ENCODE peak calls at places on chromosomes 5 and 9, in nine cellular contexts. N, D, C, T, H, X, W, Y and Z are unnamed samples.

GRCh38 chr9:134253596-134254205 is 72.6 kb upstream of the RXRA start:
- DNase-seq in N (no peak), Y (no peak), W (no peak), X (peak; percentile 86), C (no peak), H (no peak), D (no peak), T (no peak), Z (no peak)

GRCh38 chr5:163506726-163507125 is 1.3 kb downstream of the MAT2B start:
- DNase-seq in H (no peak), N (no peak), D (no peak), W (no peak), X (peak; percentile 89), C (no peak), Y (no peak), T (peak; percentile 15), Z (no peak)

GRCh38 chr5:134138416-134139376 is 24.2 kb downstream of the TCF7 start:
- DNase-seq in H (peak; percentile 43), T (peak; percentile 72), C (no peak), Y (no peak), W (no peak), D (peak; percentile 64), N (no peak), X (peak; percentile 93), Z (no peak)

GRCh38 chr9:71662086-71662485 is 106.2 kb downstream of the CEMIP2 start:
- DNase-seq in T (no peak), C (no peak), H (no peak), D (no peak), N (no peak), W (no peak), Y (no peak), X (no peak), Z (no peak)

GRCh38 chr9:100150209-100150608 is 51.2 kb downstream of the INVS start:
- DNase-seq in X (peak; percentile 22), T (no peak), C (no peak), N (no peak), W (no peak), H (no peak), D (no peak), Y (no peak), Z (no peak)

GRCh38 chr9:27344776-27345175 is 47.8 kb upstream of the EQTN start:
- DNase-seq in W (no peak), X (no peak), H (no peak), N (no peak), C (no peak), T (no peak), Y (no peak), D (no peak), Z (no peak)

GRCh38 chr9:89770779-89771178 is 166.0 kb downstream of the GADD45G start:
- DNase-seq in C (peak; percentile 37), Y (no peak), D (no peak), T (no peak), W (no peak), X (no peak), H (no peak), N (no peak), Z (no peak)

GRCh38 chr9:64773491-64773931 is 511.5 kb downstream of the FOXD4L5 start:
- DNase-seq in N (no peak), X (peak; percentile 17), D (no peak), Y (no peak), C (peak; percentile 16), W (no peak), T (peak; percentile 0), H (no peak), Z (no peak)

GRCh38 chr9:129225815-129226214 is 47.8 kb upstream of the IER5L start:
- DNase-seq in N (no peak), H (no peak), X (peak; percentile 48), W (no peak), T (no peak), C (no peak), Y (peak; percentile 29), D (peak; percentile 68), Z (no peak)

GRCh38 chr9:15965246-15965745 is 412.5 kb downstream of the CCDC171 start:
- DNase-seq in X (no peak), N (no peak), T (peak; percentile 92), H (no peak), W (no peak), Y (no peak), C (no peak), D (no peak), Z (no peak)

GRCh38 chr5:118301696-118302095 is 686.7 kb downstream of the DTWD2 start:
- DNase-seq in H (no peak), X (no peak), D (no peak), T (no peak), N (no peak), Y (no peak), W (no peak), C (no peak), Z (no peak)

GRCh38 chr5:179275941-179276837 is 69.1 kb downstream of the ADAMTS2 start:
- DNase-seq in H (no peak), D (no peak), X (peak; percentile 99), N (peak; percentile 93), Y (no peak), T (peak; percentile 3), W (peak; percentile 48), C (peak; percentile 92), Z (no peak)

GRCh38 chr5:149561848-149562247 is 10.6 kb upstream of the CSNK1A1 start:
- DNase-seq in N (peak; percentile 84), H (no peak), W (no peak), Y (no peak), D (peak; percentile 95), C (no peak), T (peak; percentile 58), X (peak; percentile 96), Z (peak; percentile 88)

GRCh38 chr9:112080831-112081542 is 94.1 kb downstream of the SUSD1 start:
- DNase-seq in C (no peak), T (no peak), H (no peak), Y (no peak), W (no peak), N (no peak), D (no peak), X (no peak), Z (peak; percentile 73)

GRCh38 chr9:87850405-87850804 is 32.3 kb upstream of the SPATA31E1 start:
- DNase-seq in C (peak; percentile 38), H (no peak), T (peak; percentile 19), X (peak; percentile 97), Y (no peak), D (peak; percentile 64), N (peak; percentile 53), W (no peak), Z (peak; percentile 26)

GRCh38 chr9:100505564-100506159 is 32.7 kb downstream of the TMEFF1 start:
- DNase-seq in Y (peak; percentile 30), C (no peak), X (peak; percentile 60), D (peak; percentile 60), T (peak; percentile 99), H (no peak), N (peak; percentile 4), W (peak; percentile 70), Z (no peak)

GRCh38 chr5:172769598-172770373 is 1.2 kb downstream of the DUSP1 start:
- DNase-seq in T (peak; percentile 43), N (no peak), H (no peak), X (peak; percentile 54), W (no peak), C (peak; percentile 87), D (no peak), Y (no peak), Z (no peak)

GRCh38 chr9:77011973-77012817 is 7.3 kb upstream of the FOXB2 start:
- DNase-seq in Y (peak; percentile 35), C (peak; percentile 88), T (peak; percentile 75), W (peak; percentile 58), X (peak; percentile 52), D (no peak), H (peak; percentile 62), N (no peak), Z (no peak)

GRCh38 chr9:136667217-136667939 is 4.7 kb downstream of the EGFL7 start:
- DNase-seq in N (no peak), C (no peak), T (no peak), Y (no peak), X (no peak), W (no peak), D (no peak), H (no peak), Z (no peak)
- H3K27ac ChIP-seq in N (no peak overlapping the region), C (no peak overlapping the region), T (no peak overlapping the region), Y (no peak overlapping the region), X (no peak overlapping the region), W (peak overlapping the region; percentile 89), D (no peak overlapping the region), H (no peak overlapping the region), Z (no peak overlapping the region)

GRCh38 chr5:139418804-139419203 is 14.9 kb upstream of the SPATA24 start:
- DNase-seq in C (no peak), X (no peak), H (no peak), D (no peak), N (no peak), T (no peak), Y (no peak), W (no peak), Z (no peak)

GRCh38 chr5:139417214-139417613 is 13.3 kb upstream of the SPATA24 start:
- DNase-seq in N (peak; percentile 51), W (no peak), H (no peak), X (no peak), Y (no peak), T (no peak), C (no peak), D (no peak), Z (no peak)

GRCh38 chr5:139419226-139419625 is 15.3 kb upstream of the SPATA24 start:
- DNase-seq in W (no peak), N (no peak), T (no peak), Y (no peak), X (no peak), C (no peak), D (no peak), H (no peak), Z (no peak)

GRCh38 chr5:139422307-139422893 is 16.9 kb downstream of the DNAJC18 start:
- DNase-seq in N (peak; percentile 51), C (no peak), W (no peak), D (peak; percentile 55), H (no peak), Y (peak; percentile 32), X (peak; percentile 82), T (peak; percentile 87), Z (no peak)

GRCh38 chr5:139419793-139420192 is 15.9 kb upstream of the SPATA24 start:
- DNase-seq in H (no peak), D (no peak), T (no peak), W (no peak), N (no peak), C (no peak), Y (no peak), X (no peak), Z (no peak)
- H3K27ac ChIP-seq in H (no peak overlapping the region), D (no peak overlapping the region), T (no peak overlapping the region), W (no peak overlapping the region), N (no peak overlapping the region), C (no peak overlapping the region), Y (no peak overlapping the region), X (no peak overlapping the region), Z (no peak overlapping the region)

GRCh38 chr9:123321874-123322770 is 33.9 kb upstream of the CRB2 start:
- DNase-seq in T (no peak), C (no peak), D (no peak), H (no peak), Y (no peak), X (no peak), W (no peak), N (no peak), Z (no peak)
- H3K27ac ChIP-seq in T (no peak overlapping the region), C (no peak overlapping the region), D (no peak overlapping the region), H (peak overlapping the region; percentile 54), Y (peak overlapping the region; percentile 66), X (no peak overlapping the region), W (no peak overlapping the region), N (no peak overlapping the region), Z (no peak overlapping the region)

DNA sequence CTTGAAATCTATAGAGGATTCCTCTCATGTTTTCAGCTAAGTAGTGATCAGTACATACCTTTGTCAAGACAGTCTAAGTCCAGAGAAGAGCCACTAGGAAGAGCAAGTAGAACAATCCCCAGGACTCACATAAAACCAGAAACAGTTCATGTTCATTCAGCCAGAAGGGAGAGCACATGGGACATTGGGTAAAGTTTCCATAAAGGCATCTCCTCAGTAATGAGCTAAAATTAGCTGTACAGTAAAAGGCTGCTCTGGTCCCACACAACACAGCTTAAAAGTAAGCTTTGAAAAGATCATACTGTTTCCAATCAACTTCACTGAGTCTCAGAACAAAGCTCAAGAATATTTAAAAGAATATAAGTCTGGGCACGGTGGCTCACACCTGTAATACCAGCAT is 32.4 kb downstream of the HOMER1 start:
- DNase-seq in T (no peak), D (no peak), C (no peak), X (no peak), H (no peak), Y (no peak), N (no peak), W (no peak), Z (no peak)
- H3K27ac ChIP-seq in T (no peak overlapping the region), D (no peak overlapping the region), C (no peak overlapping the region), X (no peak overlapping the region), H (no peak overlapping the region), Y (no peak overlapping the region), N (no peak overlapping the region), W (no peak overlapping the region), Z (no peak overlapping the region)